ENCODE peak calls at places on chromosomes 11 and 22, in four cellular contexts. One of them, this sample, is unnamed.

GRCh38 chr11:116694017-116694725 is 78.6 kb downstream of the BUD13 start:
- DNase-seq in M059J: no peak
- DNase-seq in heart right ventricle: no peak
- DNase-seq in NCI-H82: no peak
- DNase-seq in this sample: no peak

GRCh38 chr11:124837491-124837856 is 27.8 kb upstream of the ROBO3 start:
- DNase-seq in M059J: peak; percentile 79
- DNase-seq in heart right ventricle: no peak
- DNase-seq in NCI-H82: peak; percentile 77
- DNase-seq in this sample: peak; percentile 90

GRCh38 chr22:50010676-50011446 is 1.7 kb downstream of the IL17REL start:
- DNase-seq in M059J: no peak
- DNase-seq in heart right ventricle: no peak
- DNase-seq in NCI-H82: no peak
- DNase-seq in this sample: no peak

GRCh38 chr11:63375434-63375833 is 5.8 kb downstream of the SLC22A9 start:
- DNase-seq in M059J: no peak
- DNase-seq in heart right ventricle: no peak
- DNase-seq in NCI-H82: no peak
- DNase-seq in this sample: no peak

GRCh38 chr22:49788492-49788891 is 39.2 kb downstream of the BRD1 start:
- DNase-seq in M059J: no peak
- DNase-seq in heart right ventricle: peak; percentile 76
- DNase-seq in NCI-H82: no peak
- DNase-seq in this sample: no peak

GRCh38 chr11:129935723-129936122 is 40.3 kb upstream of the NFRKB start:
- DNase-seq in M059J: no peak
- DNase-seq in heart right ventricle: no peak
- DNase-seq in NCI-H82: no peak
- DNase-seq in this sample: no peak

GRCh38 chr11:27861706-27862430 is 161.6 kb upstream of the BDNF start:
- DNase-seq in M059J: peak; percentile 92
- DNase-seq in heart right ventricle: no peak
- DNase-seq in NCI-H82: no peak
- DNase-seq in this sample: peak; percentile 84

GRCh38 chr22:47835726-47836125 is 1073.3 kb downstream of the TBC1D22A start:
- DNase-seq in M059J: peak; percentile 95
- DNase-seq in heart right ventricle: no peak
- DNase-seq in NCI-H82: no peak
- DNase-seq in this sample: peak; percentile 0

GRCh38 chr11:90204832-90205646 is 17.8 kb downstream of the CHORDC1 start:
- DNase-seq in M059J: peak; percentile 61
- DNase-seq in heart right ventricle: no peak
- DNase-seq in NCI-H82: peak; percentile 47
- DNase-seq in this sample: peak; percentile 83

GRCh38 chr11:128633384-128633965 is 46.1 kb upstream of the ETS1 start:
- DNase-seq in M059J: no peak
- DNase-seq in heart right ventricle: no peak
- DNase-seq in NCI-H82: no peak
- DNase-seq in this sample: no peak

GRCh38 chr11:40746282-40746681 is 713.2 kb downstream of the LRRC4C start:
- DNase-seq in M059J: no peak
- DNase-seq in heart right ventricle: no peak
- DNase-seq in NCI-H82: no peak
- DNase-seq in this sample: no peak

GRCh38 chr22:23893446-23893956 is 682 bp upstream of the MIF start:
- DNase-seq in M059J: no peak
- DNase-seq in heart right ventricle: no peak
- DNase-seq in NCI-H82: no peak
- DNase-seq in this sample: peak; percentile 10

GRCh38 chr11:108960498-108960897 is 295.6 kb downstream of the DDX10 start:
- DNase-seq in M059J: peak; percentile 58
- DNase-seq in heart right ventricle: no peak
- DNase-seq in NCI-H82: no peak
- DNase-seq in this sample: no peak

GRCh38 chr11:118660646-118661424 is 18.6 kb downstream of the TREH start:
- DNase-seq in M059J: no peak
- DNase-seq in heart right ventricle: no peak
- DNase-seq in NCI-H82: no peak
- DNase-seq in this sample: no peak

GRCh38 chr11:134181707-134182106 is 42.1 kb downstream of the NCAPD3 start:
- DNase-seq in M059J: no peak
- DNase-seq in heart right ventricle: no peak
- DNase-seq in NCI-H82: no peak
- DNase-seq in this sample: no peak

GRCh38 chr22:46079861-46080821 is 70.2 kb upstream of the PPARA start:
- DNase-seq in M059J: peak; percentile 82
- DNase-seq in heart right ventricle: peak; percentile 74
- DNase-seq in NCI-H82: no peak
- DNase-seq in this sample: no peak

GRCh38 chr22:30889996-30890480 is 78.5 kb downstream of the MORC2 start:
- DNase-seq in M059J: no peak
- DNase-seq in heart right ventricle: no peak
- DNase-seq in NCI-H82: no peak
- DNase-seq in this sample: no peak

GRCh38 chr11:17403977-17404759 is 15.7 kb upstream of the KCNJ11 start:
- DNase-seq in M059J: peak; percentile 93
- DNase-seq in heart right ventricle: no peak
- DNase-seq in NCI-H82: no peak
- DNase-seq in this sample: peak; percentile 10

GRCh38 chr11:102794382-102794781 is 3.6 kb downstream of the MMP1 start:
- DNase-seq in M059J: peak; percentile 63
- DNase-seq in heart right ventricle: no peak
- DNase-seq in NCI-H82: peak; percentile 83
- DNase-seq in this sample: peak; percentile 22

GRCh38 chr11:43360361-43361032 is 1.8 kb downstream of the TTC17 start:
- DNase-seq in M059J: no peak
- DNase-seq in heart right ventricle: no peak
- DNase-seq in NCI-H82: peak; percentile 79
- DNase-seq in this sample: peak; percentile 55

GRCh38 chr11:114678125-114679036 is at the start of gene NXPE2:
- DNase-seq in M059J: peak; percentile 81
- DNase-seq in heart right ventricle: no peak
- DNase-seq in NCI-H82: no peak
- DNase-seq in this sample: peak; percentile 1

GRCh38 chr11:21446939-21447590 is 745.8 kb upstream of the ANO5 start:
- DNase-seq in M059J: no peak
- DNase-seq in heart right ventricle: no peak
- DNase-seq in NCI-H82: no peak
- DNase-seq in this sample: no peak

GRCh38 chr11:10597877-10598341 is 29.4 kb upstream of the LYVE1 start:
- DNase-seq in M059J: no peak
- DNase-seq in heart right ventricle: no peak
- DNase-seq in NCI-H82: no peak
- DNase-seq in this sample: peak; percentile 51

GRCh38 chr11:60753309-60753708 is 3.4 kb upstream of the MS4A15 start:
- DNase-seq in M059J: no peak
- DNase-seq in heart right ventricle: no peak
- DNase-seq in NCI-H82: no peak
- DNase-seq in this sample: no peak

GRCh38 chr11:17803751-17804334 is 69.3 kb downstream of the KCNC1 start:
- DNase-seq in M059J: peak; percentile 48
- DNase-seq in heart right ventricle: no peak
- DNase-seq in NCI-H82: no peak
- DNase-seq in this sample: no peak

GRCh38 chr11:132030896-132031295 is 660.5 kb downstream of the NTM start:
- DNase-seq in M059J: no peak
- DNase-seq in heart right ventricle: no peak
- DNase-seq in NCI-H82: no peak
- DNase-seq in this sample: no peak

GRCh38 chr22:46764779-46765485 is 2.5 kb downstream of the TBC1D22A start:
- DNase-seq in M059J: no peak
- DNase-seq in heart right ventricle: no peak
- DNase-seq in NCI-H82: no peak
- DNase-seq in this sample: no peak

GRCh38 chr11:110850846-110851245 is 138.6 kb upstream of the ARHGAP20 start:
- DNase-seq in M059J: no peak
- DNase-seq in heart right ventricle: no peak
- DNase-seq in NCI-H82: no peak
- DNase-seq in this sample: peak; percentile 11

GRCh38 chr11:122186439-122187080 is 70.5 kb upstream of the BLID start:
- DNase-seq in M059J: peak; percentile 97
- DNase-seq in heart right ventricle: no peak
- DNase-seq in NCI-H82: no peak
- DNase-seq in this sample: peak; percentile 93

GRCh38 chr22:21622624-21623401 is 7.0 kb downstream of the YDJC start:
- DNase-seq in M059J: no peak
- DNase-seq in heart right ventricle: no peak
- DNase-seq in NCI-H82: no peak
- DNase-seq in this sample: no peak

GRCh38 chr11:119892311-119892808 is 163.4 kb upstream of the NECTIN1 start:
- DNase-seq in M059J: no peak
- DNase-seq in heart right ventricle: peak; percentile 55
- DNase-seq in NCI-H82: peak; percentile 77
- DNase-seq in this sample: no peak

GRCh38 chr22:24580276-24580675 is 12.6 kb downstream of the LRRC75B start:
- DNase-seq in M059J: no peak
- DNase-seq in heart right ventricle: no peak
- DNase-seq in NCI-H82: no peak
- DNase-seq in this sample: peak; percentile 80

GRCh38 chr11:103079833-103080232 is 12.1 kb downstream of the DCUN1D5 start:
- DNase-seq in M059J: no peak
- DNase-seq in heart right ventricle: no peak
- DNase-seq in NCI-H82: no peak
- DNase-seq in this sample: peak; percentile 68

GRCh38 chr11:134033696-134034491 is 35.0 kb upstream of the JAM3 start:
- DNase-seq in M059J: peak; percentile 86
- DNase-seq in heart right ventricle: peak; percentile 82
- DNase-seq in NCI-H82: peak; percentile 96
- DNase-seq in this sample: peak; percentile 93